ENCODE peak calls at places on chromosomes 12 and 14, in six cellular contexts. One of them, this sample, is unnamed.
A peak's percentile ranks its signal among the peaks of the same experiment; 100 is the strongest.

GRCh38 chr12:54370218-54370730 is 6.0 kb upstream of the GPR84 start:
- DNase-seq in KBM-7: no peak
- DNase-seq in NCI-H1092 treated with DMSO at 0.1 percent for 48 hours: no peak
- DNase-seq in fibroblast of the aortic adventitia: peak; percentile 85
- DNase-seq in AG09319: peak; percentile 69
- DNase-seq in naive B cell: no peak
- DNase-seq in this sample: peak; percentile 77

GRCh38 chr14:63286071-63286470 is 32.7 kb downstream of the GPHB5 start:
- DNase-seq in fibroblast of the aortic adventitia: no peak
- DNase-seq in KBM-7: no peak
- DNase-seq in AG09319: no peak
- DNase-seq in NCI-H1092 treated with DMSO at 0.1 percent for 48 hours: peak; percentile 91
- DNase-seq in naive B cell: no peak
- DNase-seq in this sample: no peak

GRCh38 chr14:53391631-53392030 is 238.5 kb upstream of the DDHD1 start:
- DNase-seq in naive B cell: no peak
- DNase-seq in NCI-H1092 treated with DMSO at 0.1 percent for 48 hours: no peak
- DNase-seq in fibroblast of the aortic adventitia: peak; percentile 80
- DNase-seq in KBM-7: no peak
- DNase-seq in AG09319: no peak
- DNase-seq in this sample: no peak

GRCh38 chr12:40971911-40972310 is 216.2 kb upstream of the PDZRN4 start:
- DNase-seq in AG09319: peak; percentile 12
- DNase-seq in KBM-7: no peak
- DNase-seq in fibroblast of the aortic adventitia: no peak
- DNase-seq in naive B cell: no peak
- DNase-seq in NCI-H1092 treated with DMSO at 0.1 percent for 48 hours: no peak
- DNase-seq in this sample: no peak

GRCh38 chr14:34874386-34875030 is 652 bp downstream of the BAZ1A start:
- DNase-seq in naive B cell: peak; percentile 58
- DNase-seq in NCI-H1092 treated with DMSO at 0.1 percent for 48 hours: peak; percentile 81
- DNase-seq in KBM-7: peak; percentile 64
- DNase-seq in fibroblast of the aortic adventitia: peak; percentile 44
- DNase-seq in AG09319: no peak
- DNase-seq in this sample: peak; percentile 39

GRCh38 chr12:119938049-119938667 is 50.9 kb upstream of the BICDL1 start:
- DNase-seq in KBM-7: peak; percentile 57
- DNase-seq in NCI-H1092 treated with DMSO at 0.1 percent for 48 hours: no peak
- DNase-seq in fibroblast of the aortic adventitia: peak; percentile 72
- DNase-seq in naive B cell: peak; percentile 38
- DNase-seq in AG09319: peak; percentile 12
- DNase-seq in this sample: peak; percentile 51

GRCh38 chr14:79161576-79161975 is 991.4 kb downstream of the NRXN3 start:
- DNase-seq in fibroblast of the aortic adventitia: peak; percentile 9
- DNase-seq in KBM-7: peak; percentile 1
- DNase-seq in NCI-H1092 treated with DMSO at 0.1 percent for 48 hours: no peak
- DNase-seq in AG09319: no peak
- DNase-seq in naive B cell: no peak
- DNase-seq in this sample: peak; percentile 37

GRCh38 chr12:106171117-106171750 is 32.5 kb upstream of the NUAK1 start:
- DNase-seq in KBM-7: no peak
- DNase-seq in AG09319: no peak
- DNase-seq in fibroblast of the aortic adventitia: peak; percentile 32
- DNase-seq in NCI-H1092 treated with DMSO at 0.1 percent for 48 hours: no peak
- DNase-seq in naive B cell: no peak
- DNase-seq in this sample: no peak

GRCh38 chr12:6981152-6982052 is 10.7 kb downstream of the EMG1 start:
- DNase-seq in KBM-7: no peak
- DNase-seq in NCI-H1092 treated with DMSO at 0.1 percent for 48 hours: no peak
- DNase-seq in naive B cell: no peak
- DNase-seq in AG09319: no peak
- DNase-seq in fibroblast of the aortic adventitia: no peak
- DNase-seq in this sample: no peak

GRCh38 chr12:9782547-9783382 is 22.1 kb upstream of the CD69 start:
- DNase-seq in naive B cell: no peak
- DNase-seq in NCI-H1092 treated with DMSO at 0.1 percent for 48 hours: no peak
- DNase-seq in KBM-7: peak; percentile 80
- DNase-seq in fibroblast of the aortic adventitia: no peak
- DNase-seq in AG09319: no peak
- DNase-seq in this sample: no peak

GRCh38 chr14:102584871-102585869 is 7.3 kb upstream of the RCOR1 start:
- DNase-seq in AG09319: no peak
- DNase-seq in naive B cell: no peak
- DNase-seq in KBM-7: no peak
- DNase-seq in NCI-H1092 treated with DMSO at 0.1 percent for 48 hours: no peak
- DNase-seq in fibroblast of the aortic adventitia: peak; percentile 40
- DNase-seq in this sample: peak; percentile 21

GRCh38 chr14:38045461-38045860 is 162.2 kb upstream of the SSTR1 start:
- DNase-seq in fibroblast of the aortic adventitia: no peak
- DNase-seq in KBM-7: no peak
- DNase-seq in naive B cell: no peak
- DNase-seq in AG09319: no peak
- DNase-seq in NCI-H1092 treated with DMSO at 0.1 percent for 48 hours: no peak
- DNase-seq in this sample: no peak

GRCh38 chr14:36091096-36091495 is 85.4 kb downstream of the PTCSC3 start:
- DNase-seq in naive B cell: no peak
- DNase-seq in NCI-H1092 treated with DMSO at 0.1 percent for 48 hours: no peak
- DNase-seq in fibroblast of the aortic adventitia: peak; percentile 7
- DNase-seq in KBM-7: no peak
- DNase-seq in AG09319: peak; percentile 72
- DNase-seq in this sample: no peak

GRCh38 chr12:47672068-47672467 is 33.8 kb downstream of the RPAP3 start:
- DNase-seq in naive B cell: no peak
- DNase-seq in fibroblast of the aortic adventitia: no peak
- DNase-seq in NCI-H1092 treated with DMSO at 0.1 percent for 48 hours: no peak
- DNase-seq in KBM-7: no peak
- DNase-seq in AG09319: no peak
- DNase-seq in this sample: no peak

GRCh38 chr12:100201604-100202423 is 1.2 kb downstream of the ACTR6 start:
- DNase-seq in AG09319: no peak
- DNase-seq in KBM-7: no peak
- DNase-seq in naive B cell: no peak
- DNase-seq in fibroblast of the aortic adventitia: no peak
- DNase-seq in NCI-H1092 treated with DMSO at 0.1 percent for 48 hours: no peak
- DNase-seq in this sample: no peak

GRCh38 chr14:68377459-68377858 is 415.4 kb downstream of the ZFP36L1 start:
- DNase-seq in naive B cell: peak; percentile 55
- DNase-seq in fibroblast of the aortic adventitia: peak; percentile 62
- DNase-seq in KBM-7: peak; percentile 70
- DNase-seq in NCI-H1092 treated with DMSO at 0.1 percent for 48 hours: no peak
- DNase-seq in AG09319: no peak
- DNase-seq in this sample: no peak

GRCh38 chr12:102504280-102504679 is 23.9 kb upstream of the IGF1 start:
- DNase-seq in AG09319: no peak
- DNase-seq in KBM-7: no peak
- DNase-seq in naive B cell: no peak
- DNase-seq in NCI-H1092 treated with DMSO at 0.1 percent for 48 hours: no peak
- DNase-seq in fibroblast of the aortic adventitia: no peak
- DNase-seq in this sample: no peak

GRCh38 chr12:123167329-123167728 is 16.4 kb upstream of the PITPNM2 start:
- DNase-seq in AG09319: no peak
- DNase-seq in NCI-H1092 treated with DMSO at 0.1 percent for 48 hours: no peak
- DNase-seq in KBM-7: no peak
- DNase-seq in fibroblast of the aortic adventitia: no peak
- DNase-seq in naive B cell: no peak
- DNase-seq in this sample: no peak

GRCh38 chr12:121861549-121862254 is 3.0 kb upstream of the HPD start:
- DNase-seq in KBM-7: no peak
- DNase-seq in fibroblast of the aortic adventitia: peak; percentile 54
- DNase-seq in AG09319: no peak
- DNase-seq in NCI-H1092 treated with DMSO at 0.1 percent for 48 hours: no peak
- DNase-seq in naive B cell: no peak
- DNase-seq in this sample: no peak

GRCh38 chr12:10363922-10364838 is 25.7 kb downstream of the KLRK1 start:
- DNase-seq in fibroblast of the aortic adventitia: peak; percentile 41
- DNase-seq in naive B cell: peak; percentile 47
- DNase-seq in AG09319: no peak
- DNase-seq in KBM-7: peak; percentile 53
- DNase-seq in NCI-H1092 treated with DMSO at 0.1 percent for 48 hours: peak; percentile 66
- DNase-seq in this sample: no peak

GRCh38 chr14:93941293-93941910 is 14.3 kb downstream of the FAM181A start:
- DNase-seq in fibroblast of the aortic adventitia: peak; percentile 13
- DNase-seq in naive B cell: no peak
- DNase-seq in NCI-H1092 treated with DMSO at 0.1 percent for 48 hours: peak; percentile 73
- DNase-seq in KBM-7: no peak
- DNase-seq in AG09319: no peak
- DNase-seq in this sample: no peak

GRCh38 chr12:9331218-9331626 is 123.0 kb upstream of the PZP start:
- DNase-seq in naive B cell: peak; percentile 35
- DNase-seq in NCI-H1092 treated with DMSO at 0.1 percent for 48 hours: peak; percentile 19
- DNase-seq in AG09319: peak; percentile 14
- DNase-seq in KBM-7: peak; percentile 67
- DNase-seq in fibroblast of the aortic adventitia: peak; percentile 55
- DNase-seq in this sample: peak; percentile 88

GRCh38 chr12:111578276-111578970 is 20.7 kb downstream of the ATXN2 start:
- DNase-seq in AG09319: no peak
- DNase-seq in fibroblast of the aortic adventitia: peak; percentile 46
- DNase-seq in naive B cell: no peak
- DNase-seq in KBM-7: no peak
- DNase-seq in NCI-H1092 treated with DMSO at 0.1 percent for 48 hours: no peak
- DNase-seq in this sample: no peak

GRCh38 chr12:39240144-39240486 is 202.8 kb downstream of the KIF21A start:
- DNase-seq in KBM-7: no peak
- DNase-seq in NCI-H1092 treated with DMSO at 0.1 percent for 48 hours: no peak
- DNase-seq in fibroblast of the aortic adventitia: no peak
- DNase-seq in AG09319: no peak
- DNase-seq in naive B cell: no peak
- DNase-seq in this sample: no peak

GRCh38 chr12:53791735-53792326 is 40.1 kb upstream of the CISTR start:
- DNase-seq in AG09319: no peak
- DNase-seq in naive B cell: no peak
- DNase-seq in NCI-H1092 treated with DMSO at 0.1 percent for 48 hours: no peak
- DNase-seq in fibroblast of the aortic adventitia: no peak
- DNase-seq in KBM-7: peak; percentile 9
- DNase-seq in this sample: no peak

GRCh38 chr14:99524091-99524661 is 43.0 kb downstream of the CCNK start:
- DNase-seq in AG09319: no peak
- DNase-seq in fibroblast of the aortic adventitia: peak; percentile 27
- DNase-seq in NCI-H1092 treated with DMSO at 0.1 percent for 48 hours: no peak
- DNase-seq in naive B cell: no peak
- DNase-seq in KBM-7: no peak
- DNase-seq in this sample: no peak

GRCh38 chr12:47302111-47302597 is 222.4 kb upstream of the AMIGO2 start:
- DNase-seq in NCI-H1092 treated with DMSO at 0.1 percent for 48 hours: no peak
- DNase-seq in KBM-7: no peak
- DNase-seq in fibroblast of the aortic adventitia: no peak
- DNase-seq in naive B cell: no peak
- DNase-seq in AG09319: no peak
- DNase-seq in this sample: no peak

GRCh38 chr12:51351913-51352532 is 5.5 kb upstream of the CELA1 start:
- DNase-seq in naive B cell: peak; percentile 42
- DNase-seq in KBM-7: peak; percentile 82
- DNase-seq in fibroblast of the aortic adventitia: peak; percentile 72
- DNase-seq in AG09319: no peak
- DNase-seq in NCI-H1092 treated with DMSO at 0.1 percent for 48 hours: peak; percentile 35
- DNase-seq in this sample: peak; percentile 45

GRCh38 chr12:76006028-76006916 is 25.3 kb downstream of the PHLDA1 start:
- DNase-seq in fibroblast of the aortic adventitia: no peak
- DNase-seq in AG09319: no peak
- DNase-seq in NCI-H1092 treated with DMSO at 0.1 percent for 48 hours: peak; percentile 16
- DNase-seq in KBM-7: no peak
- DNase-seq in naive B cell: no peak
- DNase-seq in this sample: no peak